ENCODE peak calls at places on chromosome 19, in five cellular contexts. One of them, this sample, is unnamed.

GRCh38 chr19:11247934-11248333 is 8.5 kb downstream of the ANGPTL8 start:
- DNase-seq in tibial artery: no peak
- DNase-seq in CD4-positive, alpha-beta memory T cell: no peak
- DNase-seq in upper lobe of right lung: no peak
- DNase-seq in cardiac muscle cell: no peak
- DNase-seq in this sample: no peak

GRCh38 chr19:18007939-18008673 is at the start of gene ARRDC2:
- DNase-seq in tibial artery: peak
- DNase-seq in upper lobe of right lung: peak
- DNase-seq in CD4-positive, alpha-beta memory T cell: peak
- DNase-seq in cardiac muscle cell: peak
- DNase-seq in this sample: peak

GRCh38 chr19:3176715-3177501 is 1.7 kb upstream of the S1PR4 start:
- DNase-seq in cardiac muscle cell: no peak
- DNase-seq in upper lobe of right lung: peak
- DNase-seq in CD4-positive, alpha-beta memory T cell: peak
- DNase-seq in tibial artery: no peak
- DNase-seq in this sample: peak

GRCh38 chr19:40594657-40595077 is 6.5 kb upstream of the LTBP4 start:
- DNase-seq in cardiac muscle cell: no peak
- DNase-seq in upper lobe of right lung: no peak
- DNase-seq in tibial artery: no peak
- DNase-seq in CD4-positive, alpha-beta memory T cell: no peak
- DNase-seq in this sample: no peak

GRCh38 chr19:41698746-41699230 is 9.6 kb upstream of the CEACAM5 start:
- DNase-seq in upper lobe of right lung: no peak
- DNase-seq in cardiac muscle cell: no peak
- DNase-seq in tibial artery: no peak
- DNase-seq in CD4-positive, alpha-beta memory T cell: no peak
- DNase-seq in this sample: no peak

GRCh38 chr19:10142701-10143375 is 23.1 kb upstream of the EIF3G start:
- DNase-seq in tibial artery: no peak
- DNase-seq in cardiac muscle cell: no peak
- DNase-seq in CD4-positive, alpha-beta memory T cell: peak
- DNase-seq in upper lobe of right lung: peak
- DNase-seq in this sample: no peak

GRCh38 chr19:17200408-17201079 is 14.6 kb upstream of the USE1 start:
- DNase-seq in cardiac muscle cell: no peak
- DNase-seq in tibial artery: no peak
- DNase-seq in upper lobe of right lung: no peak
- DNase-seq in CD4-positive, alpha-beta memory T cell: no peak
- DNase-seq in this sample: no peak

GRCh38 chr19:14111486-14111885 is 6.1 kb downstream of the PRKACA start:
- DNase-seq in cardiac muscle cell: no peak
- DNase-seq in tibial artery: no peak
- DNase-seq in upper lobe of right lung: no peak
- DNase-seq in CD4-positive, alpha-beta memory T cell: no peak
- DNase-seq in this sample: no peak

GRCh38 chr19:3708207-3708931 is at the start of gene TJP3:
- DNase-seq in CD4-positive, alpha-beta memory T cell: no peak
- DNase-seq in tibial artery: no peak
- DNase-seq in upper lobe of right lung: peak
- DNase-seq in cardiac muscle cell: no peak
- DNase-seq in this sample: no peak

GRCh38 chr19:50870417-50871089 is 2.7 kb upstream of the KLK2 start:
- DNase-seq in upper lobe of right lung: no peak
- DNase-seq in cardiac muscle cell: no peak
- DNase-seq in CD4-positive, alpha-beta memory T cell: no peak
- DNase-seq in tibial artery: no peak
- DNase-seq in this sample: no peak

GRCh38 chr19:49749771-49750170 is 13.3 kb downstream of the TSKS start:
- DNase-seq in upper lobe of right lung: no peak
- DNase-seq in tibial artery: no peak
- DNase-seq in cardiac muscle cell: no peak
- DNase-seq in CD4-positive, alpha-beta memory T cell: no peak
- DNase-seq in this sample: peak

GRCh38 chr19:17846146-17846545 is 1.6 kb downstream of the JAK3 start:
- DNase-seq in CD4-positive, alpha-beta memory T cell: peak
- DNase-seq in cardiac muscle cell: no peak
- DNase-seq in tibial artery: no peak
- DNase-seq in upper lobe of right lung: no peak
- DNase-seq in this sample: no peak

GRCh38 chr19:14022469-14022868 is 5.5 kb upstream of the RLN3 start:
- DNase-seq in tibial artery: no peak
- DNase-seq in cardiac muscle cell: no peak
- DNase-seq in upper lobe of right lung: no peak
- DNase-seq in CD4-positive, alpha-beta memory T cell: no peak
- DNase-seq in this sample: no peak

GRCh38 chr19:50357178-50358100 is 8.0 kb downstream of the NAPSA start:
- DNase-seq in cardiac muscle cell: peak
- DNase-seq in tibial artery: peak
- DNase-seq in CD4-positive, alpha-beta memory T cell: peak
- DNase-seq in upper lobe of right lung: peak
- DNase-seq in this sample: peak

GRCh38 chr19:3162418-3163229 is 15.9 kb upstream of the S1PR4 start:
- DNase-seq in CD4-positive, alpha-beta memory T cell: no peak
- DNase-seq in cardiac muscle cell: no peak
- DNase-seq in upper lobe of right lung: peak
- DNase-seq in tibial artery: peak
- DNase-seq in this sample: no peak

GRCh38 chr19:36526581-36526980 is 1.5 kb downstream of the ZNF260 start:
- DNase-seq in upper lobe of right lung: no peak
- DNase-seq in tibial artery: no peak
- DNase-seq in CD4-positive, alpha-beta memory T cell: no peak
- DNase-seq in cardiac muscle cell: no peak
- DNase-seq in this sample: no peak

GRCh38 chr19:37313335-37313627 is 57.6 kb upstream of the ZNF527 start:
- DNase-seq in cardiac muscle cell: no peak
- DNase-seq in tibial artery: no peak
- DNase-seq in upper lobe of right lung: no peak
- DNase-seq in CD4-positive, alpha-beta memory T cell: no peak
- DNase-seq in this sample: no peak

GRCh38 chr19:20307127-20307526 is 140.1 kb downstream of the ZNF486 start:
- DNase-seq in upper lobe of right lung: no peak
- DNase-seq in CD4-positive, alpha-beta memory T cell: no peak
- DNase-seq in cardiac muscle cell: no peak
- DNase-seq in tibial artery: no peak
- DNase-seq in this sample: no peak

GRCh38 chr19:13881692-13882418 is 4.9 kb downstream of the NANOS3 start:
- DNase-seq in CD4-positive, alpha-beta memory T cell: no peak
- DNase-seq in upper lobe of right lung: peak
- DNase-seq in tibial artery: no peak
- DNase-seq in cardiac muscle cell: no peak
- DNase-seq in this sample: no peak

GRCh38 chr19:30784850-30785459 is 412.8 kb downstream of the ZNF536 start:
- DNase-seq in CD4-positive, alpha-beta memory T cell: peak
- DNase-seq in upper lobe of right lung: peak
- DNase-seq in tibial artery: no peak
- DNase-seq in cardiac muscle cell: peak
- DNase-seq in this sample: peak

GRCh38 chr19:34963531-34964406 is at the start of gene ZNF792:
- DNase-seq in tibial artery: peak
- DNase-seq in upper lobe of right lung: peak
- DNase-seq in CD4-positive, alpha-beta memory T cell: peak
- DNase-seq in cardiac muscle cell: peak
- DNase-seq in this sample: peak

GRCh38 chr19:13860679-13861391 is 16.1 kb upstream of the NANOS3 start:
- DNase-seq in cardiac muscle cell: no peak
- DNase-seq in tibial artery: no peak
- DNase-seq in CD4-positive, alpha-beta memory T cell: no peak
- DNase-seq in upper lobe of right lung: no peak
- DNase-seq in this sample: no peak

GRCh38 chr19:10009269-10009665 is 1.0 kb downstream of the COL5A3 start:
- DNase-seq in CD4-positive, alpha-beta memory T cell: peak
- DNase-seq in tibial artery: peak
- DNase-seq in upper lobe of right lung: peak
- DNase-seq in cardiac muscle cell: peak
- DNase-seq in this sample: peak

GRCh38 chr19:3411636-3412035 is 45.3 kb downstream of the NFIC start:
- DNase-seq in cardiac muscle cell: no peak
- DNase-seq in tibial artery: no peak
- DNase-seq in upper lobe of right lung: no peak
- DNase-seq in CD4-positive, alpha-beta memory T cell: no peak
- DNase-seq in this sample: no peak

GRCh38 chr19:50147462-50148423 is 15.3 kb downstream of the IZUMO2 start:
- DNase-seq in CD4-positive, alpha-beta memory T cell: peak
- DNase-seq in tibial artery: peak
- DNase-seq in cardiac muscle cell: peak
- DNase-seq in upper lobe of right lung: peak
- DNase-seq in this sample: peak

GRCh38 chr19:56314018-56314583 is 538 bp downstream of the ZSCAN5A start:
- DNase-seq in cardiac muscle cell: no peak
- DNase-seq in CD4-positive, alpha-beta memory T cell: no peak
- DNase-seq in upper lobe of right lung: no peak
- DNase-seq in tibial artery: no peak
- DNase-seq in this sample: no peak

GRCh38 chr19:30665449-30665848 is 293.3 kb downstream of the ZNF536 start:
- DNase-seq in cardiac muscle cell: no peak
- DNase-seq in upper lobe of right lung: no peak
- DNase-seq in CD4-positive, alpha-beta memory T cell: no peak
- DNase-seq in tibial artery: no peak
- DNase-seq in this sample: no peak

GRCh38 chr19:15031675-15032074 is 17.6 kb upstream of the CASP14 start:
- DNase-seq in tibial artery: no peak
- DNase-seq in upper lobe of right lung: no peak
- DNase-seq in CD4-positive, alpha-beta memory T cell: no peak
- DNase-seq in cardiac muscle cell: no peak
- DNase-seq in this sample: no peak

GRCh38 chr19:4206818-4207484 is 22.4 kb upstream of the EBI3 start:
- DNase-seq in tibial artery: no peak
- DNase-seq in cardiac muscle cell: no peak
- DNase-seq in CD4-positive, alpha-beta memory T cell: no peak
- DNase-seq in upper lobe of right lung: no peak
- DNase-seq in this sample: no peak

GRCh38 chr19:41421314-41421713 is 5.9 kb downstream of the B3GNT8 start:
- DNase-seq in cardiac muscle cell: no peak
- DNase-seq in CD4-positive, alpha-beta memory T cell: no peak
- DNase-seq in tibial artery: no peak
- DNase-seq in upper lobe of right lung: no peak
- DNase-seq in this sample: no peak

GRCh38 chr19:13154911-13155471 is 4.8 kb downstream of the IER2 start:
- DNase-seq in tibial artery: peak
- DNase-seq in cardiac muscle cell: peak
- DNase-seq in CD4-positive, alpha-beta memory T cell: peak
- DNase-seq in upper lobe of right lung: peak
- DNase-seq in this sample: peak

GRCh38 chr19:35427187-35427586 is 20.9 kb upstream of the FFAR2 start:
- DNase-seq in CD4-positive, alpha-beta memory T cell: no peak
- DNase-seq in tibial artery: no peak
- DNase-seq in upper lobe of right lung: no peak
- DNase-seq in cardiac muscle cell: no peak
- DNase-seq in this sample: no peak

DNA sequence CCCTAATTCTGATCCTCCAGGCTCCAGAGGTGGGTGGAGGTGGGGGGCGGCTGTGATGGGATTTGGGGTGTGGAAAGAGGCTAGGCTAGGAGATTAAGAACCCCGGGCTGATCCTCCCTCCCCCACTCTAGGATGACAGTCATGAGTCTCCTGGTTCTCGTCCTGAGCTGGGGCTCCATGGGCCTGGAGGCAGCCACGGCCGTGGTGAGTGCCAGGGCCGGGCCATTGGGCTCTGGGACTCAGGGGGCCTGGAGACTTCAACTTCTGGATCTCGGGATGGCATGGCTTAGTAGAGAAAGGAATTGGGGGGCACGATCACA is 13.9 kb downstream of the TTYH1 start:
- DNase-seq in tibial artery: no peak
- DNase-seq in cardiac muscle cell: no peak
- DNase-seq in CD4-positive, alpha-beta memory T cell: no peak
- DNase-seq in upper lobe of right lung: no peak
- DNase-seq in this sample: no peak
- H3K4me3 ChIP-seq in tibial artery: no peak
- H3K4me3 ChIP-seq in cardiac muscle cell: no peak
- H3K4me3 ChIP-seq in CD4-positive, alpha-beta memory T cell: no peak
- H3K4me3 ChIP-seq in upper lobe of right lung: no peak
- H3K4me3 ChIP-seq in this sample: no peak

GRCh38 chr19:43695985-43696729 is 19.7 kb upstream of the IRGC start:
- DNase-seq in tibial artery: no peak
- DNase-seq in upper lobe of right lung: no peak
- DNase-seq in cardiac muscle cell: no peak
- DNase-seq in CD4-positive, alpha-beta memory T cell: no peak
- DNase-seq in this sample: no peak

GRCh38 chr19:43704002-43704705 is 11.7 kb upstream of the IRGC start:
- DNase-seq in upper lobe of right lung: no peak
- DNase-seq in tibial artery: no peak
- DNase-seq in CD4-positive, alpha-beta memory T cell: no peak
- DNase-seq in cardiac muscle cell: no peak
- DNase-seq in this sample: no peak

GRCh38 chr19:43697295-43697694 is 18.6 kb upstream of the IRGC start:
- DNase-seq in tibial artery: no peak
- DNase-seq in upper lobe of right lung: no peak
- DNase-seq in CD4-positive, alpha-beta memory T cell: no peak
- DNase-seq in cardiac muscle cell: no peak
- DNase-seq in this sample: no peak

GRCh38 chr19:43699506-43700367 is 16.1 kb upstream of the IRGC start:
- DNase-seq in tibial artery: no peak
- DNase-seq in cardiac muscle cell: peak
- DNase-seq in CD4-positive, alpha-beta memory T cell: no peak
- DNase-seq in upper lobe of right lung: peak
- DNase-seq in this sample: no peak

DNA sequence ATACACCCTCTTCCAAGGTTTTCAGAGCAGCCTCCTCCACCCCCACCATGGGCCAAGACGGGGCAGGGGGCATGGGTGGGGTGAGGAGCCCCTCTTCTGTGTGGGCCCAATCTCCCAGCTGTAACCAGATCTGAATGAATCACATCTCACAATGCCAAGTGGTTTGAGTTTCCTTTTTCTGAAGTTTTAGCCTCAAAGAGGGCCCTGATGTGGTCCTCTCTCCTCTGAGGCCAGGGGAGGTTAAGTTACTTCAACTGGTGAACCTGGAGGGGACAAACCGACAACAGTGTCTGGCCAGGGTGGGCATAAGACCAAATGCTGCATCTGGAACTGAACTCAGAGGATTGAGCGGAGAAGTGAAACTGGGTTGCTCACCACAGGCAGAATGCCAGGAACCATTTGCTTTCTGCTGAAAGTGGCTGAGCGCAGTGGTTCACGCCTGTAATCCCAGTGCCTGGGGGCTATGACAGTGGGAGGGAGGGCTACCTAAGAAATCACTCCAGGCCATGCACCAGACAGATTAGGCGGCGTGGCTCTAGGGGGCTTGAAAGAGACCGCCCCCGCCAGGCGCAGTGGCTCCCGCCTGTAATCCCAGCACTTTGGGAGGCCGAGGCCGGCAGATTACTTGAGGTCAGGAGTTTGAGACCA is 15.4 kb upstream of the IRGC start:
- DNase-seq in tibial artery: peak
- DNase-seq in CD4-positive, alpha-beta memory T cell: no peak
- DNase-seq in upper lobe of right lung: no peak
- DNase-seq in cardiac muscle cell: no peak
- DNase-seq in this sample: no peak
- H3K27ac ChIP-seq in tibial artery: peak
- H3K27ac ChIP-seq in CD4-positive, alpha-beta memory T cell: peak
- H3K27ac ChIP-seq in upper lobe of right lung: peak
- H3K27ac ChIP-seq in cardiac muscle cell: no peak
- H3K27ac ChIP-seq in this sample: peak

GRCh38 chr19:6801397-6802086 is 29.0 kb downstream of the VAV1 start:
- DNase-seq in tibial artery: peak
- DNase-seq in upper lobe of right lung: peak
- DNase-seq in cardiac muscle cell: peak
- DNase-seq in CD4-positive, alpha-beta memory T cell: peak
- DNase-seq in this sample: no peak
- H3K4me3 ChIP-seq in tibial artery: peak
- H3K4me3 ChIP-seq in upper lobe of right lung: peak
- H3K4me3 ChIP-seq in cardiac muscle cell: no peak
- H3K4me3 ChIP-seq in CD4-positive, alpha-beta memory T cell: peak
- H3K4me3 ChIP-seq in this sample: no peak

GRCh38 chr19:54094601-54095000 is 6.0 kb downstream of the OSCAR start:
- DNase-seq in upper lobe of right lung: no peak
- DNase-seq in CD4-positive, alpha-beta memory T cell: no peak
- DNase-seq in cardiac muscle cell: no peak
- DNase-seq in tibial artery: no peak
- DNase-seq in this sample: no peak
- H3K27ac ChIP-seq in upper lobe of right lung: no peak
- H3K27ac ChIP-seq in CD4-positive, alpha-beta memory T cell: no peak
- H3K27ac ChIP-seq in cardiac muscle cell: no peak
- H3K27ac ChIP-seq in tibial artery: no peak
- H3K27ac ChIP-seq in this sample: no peak